ENCODE peak calls at places on chromosomes 2 and 18, in ten cellular contexts. One of them, this sample, is unnamed.

GRCh38 chr2:219886615-219887014 is 259.2 kb downstream of the SLC4A3 start:
- DNase-seq in neural crest cell: no peak
- DNase-seq in breast epithelium: no peak
- DNase-seq in A673: peak
- DNase-seq in brain microvascular endothelial cell: no peak
- DNase-seq in upper lobe of right lung: no peak
- DNase-seq in coronary artery: no peak
- DNase-seq in WTC11: no peak
- DNase-seq in progenitor cell of endocrine pancreas: no peak
- DNase-seq in glutamatergic neuron: no peak
- DNase-seq in this sample: no peak

GRCh38 chr18:12059334-12060181 is 34.1 kb upstream of the ANKRD62 start:
- DNase-seq in neural crest cell: no peak
- DNase-seq in breast epithelium: no peak
- DNase-seq in A673: peak
- DNase-seq in brain microvascular endothelial cell: no peak
- DNase-seq in upper lobe of right lung: no peak
- DNase-seq in coronary artery: no peak
- DNase-seq in WTC11: no peak
- DNase-seq in progenitor cell of endocrine pancreas: no peak
- DNase-seq in glutamatergic neuron: no peak
- DNase-seq in this sample: no peak

GRCh38 chr2:140085674-140086073 is 1305.5 kb upstream of the NXPH2 start:
- DNase-seq in neural crest cell: no peak
- DNase-seq in breast epithelium: no peak
- DNase-seq in A673: peak
- DNase-seq in brain microvascular endothelial cell: no peak
- DNase-seq in upper lobe of right lung: no peak
- DNase-seq in coronary artery: no peak
- DNase-seq in WTC11: no peak
- DNase-seq in progenitor cell of endocrine pancreas: no peak
- DNase-seq in glutamatergic neuron: no peak
- DNase-seq in this sample: no peak

GRCh38 chr2:96952976-96953610 is 33.3 kb downstream of the FAM178B start:
- DNase-seq in neural crest cell: no peak
- DNase-seq in breast epithelium: no peak
- DNase-seq in A673: no peak
- DNase-seq in brain microvascular endothelial cell: no peak
- DNase-seq in upper lobe of right lung: no peak
- DNase-seq in coronary artery: no peak
- DNase-seq in WTC11: no peak
- DNase-seq in progenitor cell of endocrine pancreas: no peak
- DNase-seq in glutamatergic neuron: no peak
- DNase-seq in this sample: no peak

GRCh38 chr2:152335851-152336102 is 803 bp downstream of the FMNL2 start:
- DNase-seq in neural crest cell: no peak
- DNase-seq in breast epithelium: no peak
- DNase-seq in A673: peak
- DNase-seq in brain microvascular endothelial cell: no peak
- DNase-seq in upper lobe of right lung: peak
- DNase-seq in coronary artery: no peak
- DNase-seq in WTC11: no peak
- DNase-seq in progenitor cell of endocrine pancreas: no peak
- DNase-seq in glutamatergic neuron: no peak
- DNase-seq in this sample: no peak

GRCh38 chr2:74390601-74391000 is 10.5 kb upstream of the DCTN1 start:
- DNase-seq in neural crest cell: no peak
- DNase-seq in breast epithelium: no peak
- DNase-seq in A673: no peak
- DNase-seq in brain microvascular endothelial cell: no peak
- DNase-seq in upper lobe of right lung: no peak
- DNase-seq in coronary artery: no peak
- DNase-seq in WTC11: no peak
- DNase-seq in progenitor cell of endocrine pancreas: no peak
- DNase-seq in glutamatergic neuron: no peak
- DNase-seq in this sample: no peak

GRCh38 chr18:4352746-4353522 is 102.2 kb downstream of the DLGAP1 start:
- DNase-seq in neural crest cell: no peak
- DNase-seq in breast epithelium: no peak
- DNase-seq in A673: peak
- DNase-seq in brain microvascular endothelial cell: no peak
- DNase-seq in upper lobe of right lung: no peak
- DNase-seq in coronary artery: no peak
- DNase-seq in WTC11: no peak
- DNase-seq in progenitor cell of endocrine pancreas: no peak
- DNase-seq in glutamatergic neuron: peak
- DNase-seq in this sample: no peak

GRCh38 chr2:219028996-219029828 is 12.1 kb downstream of the CFAP65 start:
- DNase-seq in neural crest cell: no peak
- DNase-seq in breast epithelium: no peak
- DNase-seq in A673: no peak
- DNase-seq in brain microvascular endothelial cell: no peak
- DNase-seq in upper lobe of right lung: peak
- DNase-seq in coronary artery: no peak
- DNase-seq in WTC11: no peak
- DNase-seq in progenitor cell of endocrine pancreas: no peak
- DNase-seq in glutamatergic neuron: no peak
- DNase-seq in this sample: no peak

GRCh38 chr2:128637481-128638155 is 318.9 kb upstream of the HS6ST1 start:
- DNase-seq in neural crest cell: no peak
- DNase-seq in breast epithelium: peak
- DNase-seq in A673: no peak
- DNase-seq in brain microvascular endothelial cell: no peak
- DNase-seq in upper lobe of right lung: peak
- DNase-seq in coronary artery: no peak
- DNase-seq in WTC11: no peak
- DNase-seq in progenitor cell of endocrine pancreas: peak
- DNase-seq in glutamatergic neuron: peak
- DNase-seq in this sample: peak

GRCh38 chr2:174593574-174594203 is 3.9 kb downstream of the WIPF1 start:
- DNase-seq in neural crest cell: no peak
- DNase-seq in breast epithelium: no peak
- DNase-seq in A673: peak
- DNase-seq in brain microvascular endothelial cell: peak
- DNase-seq in upper lobe of right lung: no peak
- DNase-seq in coronary artery: no peak
- DNase-seq in WTC11: no peak
- DNase-seq in progenitor cell of endocrine pancreas: no peak
- DNase-seq in glutamatergic neuron: no peak
- DNase-seq in this sample: no peak

GRCh38 chr2:15772681-15773080 is 167.7 kb upstream of the MYCN start:
- DNase-seq in neural crest cell: no peak
- DNase-seq in breast epithelium: no peak
- DNase-seq in A673: no peak
- DNase-seq in brain microvascular endothelial cell: no peak
- DNase-seq in upper lobe of right lung: no peak
- DNase-seq in coronary artery: no peak
- DNase-seq in WTC11: no peak
- DNase-seq in progenitor cell of endocrine pancreas: no peak
- DNase-seq in glutamatergic neuron: no peak
- DNase-seq in this sample: no peak

GRCh38 chr2:59073257-59073656 is 832.1 kb upstream of the FANCL start:
- DNase-seq in neural crest cell: no peak
- DNase-seq in breast epithelium: no peak
- DNase-seq in A673: no peak
- DNase-seq in brain microvascular endothelial cell: no peak
- DNase-seq in upper lobe of right lung: no peak
- DNase-seq in coronary artery: no peak
- DNase-seq in WTC11: no peak
- DNase-seq in progenitor cell of endocrine pancreas: no peak
- DNase-seq in glutamatergic neuron: no peak
- DNase-seq in this sample: no peak

GRCh38 chr18:6731197-6731596 is 1.7 kb downstream of the ARHGAP28 start:
- DNase-seq in neural crest cell: no peak
- DNase-seq in breast epithelium: no peak
- DNase-seq in A673: no peak
- DNase-seq in brain microvascular endothelial cell: peak
- DNase-seq in upper lobe of right lung: no peak
- DNase-seq in coronary artery: no peak
- DNase-seq in WTC11: no peak
- DNase-seq in progenitor cell of endocrine pancreas: no peak
- DNase-seq in glutamatergic neuron: no peak
- DNase-seq in this sample: no peak

GRCh38 chr18:45171575-45172225 is 443.6 kb upstream of the SLC14A2 start:
- DNase-seq in neural crest cell: no peak
- DNase-seq in breast epithelium: no peak
- DNase-seq in A673: no peak
- DNase-seq in brain microvascular endothelial cell: peak
- DNase-seq in upper lobe of right lung: no peak
- DNase-seq in coronary artery: no peak
- DNase-seq in WTC11: no peak
- DNase-seq in progenitor cell of endocrine pancreas: no peak
- DNase-seq in glutamatergic neuron: no peak
- DNase-seq in this sample: no peak

GRCh38 chr2:238898534-238899281 is 50.8 kb downstream of the TWIST2 start:
- DNase-seq in neural crest cell: no peak
- DNase-seq in breast epithelium: no peak
- DNase-seq in A673: no peak
- DNase-seq in brain microvascular endothelial cell: no peak
- DNase-seq in upper lobe of right lung: no peak
- DNase-seq in coronary artery: no peak
- DNase-seq in WTC11: no peak
- DNase-seq in progenitor cell of endocrine pancreas: no peak
- DNase-seq in glutamatergic neuron: no peak
- DNase-seq in this sample: no peak

GRCh38 chr18:79393181-79393598 is 2.5 kb upstream of the NFATC1 start:
- DNase-seq in neural crest cell: no peak
- DNase-seq in breast epithelium: no peak
- DNase-seq in A673: no peak
- DNase-seq in brain microvascular endothelial cell: no peak
- DNase-seq in upper lobe of right lung: peak
- DNase-seq in coronary artery: peak
- DNase-seq in WTC11: no peak
- DNase-seq in progenitor cell of endocrine pancreas: no peak
- DNase-seq in glutamatergic neuron: no peak
- DNase-seq in this sample: no peak

GRCh38 chr2:42868096-42868495 is 75.7 kb upstream of the HAAO start:
- DNase-seq in neural crest cell: no peak
- DNase-seq in breast epithelium: no peak
- DNase-seq in A673: no peak
- DNase-seq in brain microvascular endothelial cell: no peak
- DNase-seq in upper lobe of right lung: no peak
- DNase-seq in coronary artery: peak
- DNase-seq in WTC11: no peak
- DNase-seq in progenitor cell of endocrine pancreas: no peak
- DNase-seq in glutamatergic neuron: no peak
- DNase-seq in this sample: no peak

GRCh38 chr2:188450740-188451480 is 159.2 kb downstream of the GULP1 start:
- DNase-seq in neural crest cell: no peak
- DNase-seq in breast epithelium: no peak
- DNase-seq in A673: peak
- DNase-seq in brain microvascular endothelial cell: no peak
- DNase-seq in upper lobe of right lung: no peak
- DNase-seq in coronary artery: no peak
- DNase-seq in WTC11: no peak
- DNase-seq in progenitor cell of endocrine pancreas: no peak
- DNase-seq in glutamatergic neuron: no peak
- DNase-seq in this sample: no peak

DNA sequence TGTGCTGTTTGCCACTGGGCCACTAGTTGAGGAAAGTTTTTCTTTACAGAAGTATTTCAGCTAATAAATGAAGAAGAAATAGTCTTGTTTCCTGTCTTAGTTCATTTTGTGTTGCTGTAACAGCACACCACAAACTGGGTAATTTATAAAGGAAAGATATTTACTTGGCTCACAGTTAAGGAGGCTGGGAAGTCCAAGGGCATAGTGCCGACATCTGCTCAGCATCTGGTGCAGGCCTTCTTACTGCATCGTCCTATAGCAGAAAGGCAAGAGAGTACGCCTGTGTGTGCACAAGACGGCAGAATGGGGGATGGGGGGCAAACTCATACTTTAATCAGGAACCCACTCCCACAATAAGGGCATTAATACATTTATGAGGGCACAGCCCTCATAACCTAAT is 88.1 kb downstream of the TCF7L1 start:
- DNase-seq in neural crest cell: no peak
- DNase-seq in breast epithelium: no peak
- DNase-seq in A673: no peak
- DNase-seq in brain microvascular endothelial cell: no peak
- DNase-seq in upper lobe of right lung: no peak
- DNase-seq in coronary artery: no peak
- DNase-seq in WTC11: no peak
- DNase-seq in progenitor cell of endocrine pancreas: no peak
- DNase-seq in glutamatergic neuron: no peak
- DNase-seq in this sample: no peak
- TF ChIP-seq CTCF in neural crest cell: no peak
- TF ChIP-seq CTCF in breast epithelium: no peak
- TF ChIP-seq CTCF in A673: no peak
- TF ChIP-seq CTCF in brain microvascular endothelial cell: no peak
- TF ChIP-seq CTCF in upper lobe of right lung: no peak
- TF ChIP-seq CTCF in coronary artery: no peak
- TF ChIP-seq CTCF in WTC11: no peak
- TF ChIP-seq CTCF in progenitor cell of endocrine pancreas: no peak
- TF ChIP-seq CTCF in glutamatergic neuron: no peak
- TF ChIP-seq CTCF in this sample: no peak

GRCh38 chr2:111121028-111121872 is 536 bp downstream of the BCL2L11 start:
- DNase-seq in neural crest cell: peak
- DNase-seq in breast epithelium: peak
- DNase-seq in A673: peak
- DNase-seq in brain microvascular endothelial cell: no peak
- DNase-seq in upper lobe of right lung: peak
- DNase-seq in coronary artery: peak
- DNase-seq in WTC11: peak
- DNase-seq in progenitor cell of endocrine pancreas: peak
- DNase-seq in glutamatergic neuron: peak
- DNase-seq in this sample: peak
- TF ChIP-seq CTCF in neural crest cell: peak
- TF ChIP-seq CTCF in breast epithelium: no peak
- TF ChIP-seq CTCF in A673: no peak
- TF ChIP-seq CTCF in brain microvascular endothelial cell: no peak
- TF ChIP-seq CTCF in upper lobe of right lung: no peak
- TF ChIP-seq CTCF in coronary artery: no peak
- TF ChIP-seq CTCF in WTC11: no peak
- TF ChIP-seq CTCF in progenitor cell of endocrine pancreas: no peak
- TF ChIP-seq CTCF in glutamatergic neuron: no peak
- TF ChIP-seq CTCF in this sample: no peak

DNA sequence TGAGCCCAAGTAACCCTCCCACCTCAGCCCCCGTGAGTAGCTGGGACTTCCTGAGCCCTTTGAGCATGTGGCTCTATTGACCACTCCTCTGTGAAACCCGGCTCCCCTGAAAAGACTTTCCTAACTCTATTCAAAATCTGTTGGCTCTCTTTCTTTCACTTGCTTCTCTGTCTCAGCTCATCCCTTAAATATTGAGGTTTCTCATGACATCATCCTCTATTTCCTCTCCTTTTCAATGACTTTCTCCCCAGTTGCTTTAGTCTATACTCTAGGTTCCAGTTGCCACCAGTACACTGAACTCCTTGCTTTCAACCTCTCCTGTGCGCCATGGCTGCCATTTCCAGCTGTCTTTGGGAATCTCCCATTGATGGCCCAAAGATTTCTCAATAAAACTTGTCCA is 79.8 kb upstream of the STK17B start:
- DNase-seq in neural crest cell: no peak
- DNase-seq in breast epithelium: no peak
- DNase-seq in A673: no peak
- DNase-seq in brain microvascular endothelial cell: no peak
- DNase-seq in upper lobe of right lung: no peak
- DNase-seq in coronary artery: no peak
- DNase-seq in WTC11: no peak
- DNase-seq in progenitor cell of endocrine pancreas: no peak
- DNase-seq in glutamatergic neuron: no peak
- DNase-seq in this sample: no peak
- TF ChIP-seq CTCF in neural crest cell: no peak
- TF ChIP-seq CTCF in breast epithelium: no peak
- TF ChIP-seq CTCF in A673: no peak
- TF ChIP-seq CTCF in brain microvascular endothelial cell: no peak
- TF ChIP-seq CTCF in upper lobe of right lung: no peak
- TF ChIP-seq CTCF in coronary artery: no peak
- TF ChIP-seq CTCF in WTC11: no peak
- TF ChIP-seq CTCF in progenitor cell of endocrine pancreas: no peak
- TF ChIP-seq CTCF in glutamatergic neuron: no peak
- TF ChIP-seq CTCF in this sample: no peak

GRCh38 chr2:134375935-134376334 is 122.1 kb downstream of the MGAT5 start:
- DNase-seq in neural crest cell: no peak
- DNase-seq in breast epithelium: no peak
- DNase-seq in A673: peak
- DNase-seq in brain microvascular endothelial cell: peak
- DNase-seq in upper lobe of right lung: no peak
- DNase-seq in coronary artery: no peak
- DNase-seq in WTC11: peak
- DNase-seq in progenitor cell of endocrine pancreas: no peak
- DNase-seq in glutamatergic neuron: peak
- DNase-seq in this sample: no peak
- TF ChIP-seq CTCF in neural crest cell: no peak
- TF ChIP-seq CTCF in breast epithelium: no peak
- TF ChIP-seq CTCF in A673: no peak
- TF ChIP-seq CTCF in brain microvascular endothelial cell: peak
- TF ChIP-seq CTCF in upper lobe of right lung: peak
- TF ChIP-seq CTCF in coronary artery: no peak
- TF ChIP-seq CTCF in WTC11: no peak
- TF ChIP-seq CTCF in progenitor cell of endocrine pancreas: peak
- TF ChIP-seq CTCF in glutamatergic neuron: no peak
- TF ChIP-seq CTCF in this sample: peak